ENCODE peak calls at places on chromosomes 3 and 15, in ten cellular contexts. C is HCT116; R is A549; K is endothelial cell; A is breast epithelium; L is SK-N-SH; W is H9; O is mucosa of descending colon; J is CD8-positive, alpha-beta T cell; F is AG04450. M is an unnamed sample.

GRCh38 chr15:63061971-63062370 is 19.4 kb downstream of the TPM1 start:
- DNase-seq in R (no peak), W (no peak), F (no peak), J (no peak), O (no peak), K (no peak), A (no peak), L (no peak), C (no peak), M (no peak)

GRCh38 chr3:125359700-125360099 is 15.4 kb downstream of the ZNF148 start:
- DNase-seq in L (peak; percentile 23), W (no peak), O (no peak), C (no peak), A (no peak), R (no peak), F (no peak), K (no peak), J (no peak), M (no peak)

GRCh38 chr15:84761534-84762190 is 13.3 kb downstream of the ZNF592 start:
- DNase-seq in A (no peak), R (no peak), K (no peak), J (no peak), W (no peak), L (peak; percentile 44), O (no peak), F (no peak), C (no peak), M (no peak)

GRCh38 chr3:113263020-113263419 is 51.7 kb downstream of the BOC start:
- DNase-seq in O (no peak), L (no peak), K (no peak), R (no peak), F (no peak), C (no peak), J (no peak), A (peak; percentile 89), W (no peak), M (no peak)

GRCh38 chr15:52924641-52925040 is 134.5 kb upstream of the ONECUT1 start:
- DNase-seq in F (no peak), O (no peak), A (no peak), W (no peak), C (no peak), L (no peak), R (no peak), J (no peak), K (no peak), M (no peak)

GRCh38 chr3:39808467-39809180 is 785 bp upstream of the MYRIP start:
- DNase-seq in W (peak; percentile 80), C (no peak), O (peak; percentile 36), K (peak; percentile 45), A (no peak), J (no peak), F (no peak), L (peak; percentile 40), R (no peak), M (no peak)

GRCh38 chr3:134327594-134327975 is 46.7 kb downstream of the AMOTL2 start:
- DNase-seq in L (no peak), O (no peak), A (no peak), F (no peak), R (peak; percentile 85), K (no peak), W (no peak), C (no peak), J (no peak), M (no peak)

GRCh38 chr3:186467969-186468368 is 76.2 kb downstream of the CRYGS start:
- DNase-seq in O (no peak), F (no peak), K (no peak), R (no peak), L (no peak), C (no peak), J (no peak), W (no peak), A (no peak), M (no peak)

GRCh38 chr3:189978753-189979152 is 141.9 kb downstream of the P3H2 start:
- DNase-seq in F (no peak), R (no peak), A (no peak), C (no peak), K (no peak), O (no peak), J (no peak), W (no peak), L (no peak), M (no peak)

GRCh38 chr15:81450721-81451120 is 76.7 kb upstream of the TMC3 start:
- DNase-seq in J (no peak), O (no peak), K (no peak), A (no peak), W (no peak), L (no peak), R (no peak), F (no peak), C (no peak), M (no peak)

DNA sequence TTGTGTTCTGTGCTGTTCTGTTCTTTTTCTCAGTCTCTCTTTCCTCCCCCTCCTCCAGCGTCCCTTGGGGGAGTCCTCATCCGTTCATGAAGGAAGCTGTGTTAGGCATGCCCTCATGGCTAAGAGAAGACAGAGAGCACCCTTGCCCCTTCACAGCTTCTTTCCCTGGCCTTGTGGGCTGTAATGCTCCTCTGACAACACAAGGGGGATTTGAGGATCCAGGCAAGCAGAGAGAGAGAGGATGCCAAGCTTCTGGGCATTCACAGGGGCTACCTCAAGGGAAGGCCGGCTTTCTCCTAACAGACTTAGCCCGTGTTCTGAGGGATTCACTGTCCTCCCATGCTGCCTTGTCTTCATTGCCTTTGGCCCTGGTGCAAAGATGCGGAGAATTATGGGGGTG is 389.5 kb downstream of the LRTM1 start:
- DNase-seq in K (peak; percentile 26), R (peak; percentile 1), W (peak; percentile 62), O (no peak), J (no peak), F (no peak), L (peak; percentile 38), C (no peak), A (no peak), M (no peak)
- TF ChIP-seq CTCF in K (peak; percentile 50), R (no peak), W (peak; percentile 71), O (no peak), J (no peak), F (no peak), L (no peak), C (no peak), A (no peak), M (no peak)

GRCh38 chr15:42591238-42591936 is 16.0 kb downstream of the STARD9 start:
- DNase-seq in F (no peak), C (no peak), A (no peak), J (no peak), R (peak; percentile 28), L (peak; percentile 33), K (no peak), W (no peak), O (peak; percentile 53), M (no peak)
- TF ChIP-seq CTCF in F (peak; percentile 33), C (peak; percentile 45), A (no peak), J (no peak), R (no peak), L (peak; percentile 45), K (no peak), W (peak; percentile 61), O (peak; percentile 42), M (peak; percentile 71)

GRCh38 chr3:54567949-54568348 is 359.9 kb downstream of the LRTM1 start:
- DNase-seq in R (no peak), F (no peak), L (no peak), A (no peak), C (no peak), O (no peak), W (no peak), K (no peak), J (no peak), M (no peak)

GRCh38 chr3:54563661-54564200 is 364.1 kb downstream of the LRTM1 start:
- DNase-seq in A (no peak), K (no peak), R (no peak), F (no peak), L (no peak), W (no peak), C (no peak), J (no peak), O (no peak), M (no peak)

GRCh38 chr3:54564374-54564925 is 363.4 kb downstream of the LRTM1 start:
- DNase-seq in C (no peak), J (no peak), A (no peak), K (no peak), F (no peak), L (no peak), R (no peak), O (no peak), W (no peak), M (no peak)

GRCh38 chr3:54570008-54570407 is 357.9 kb downstream of the LRTM1 start:
- DNase-seq in O (no peak), A (no peak), W (no peak), C (no peak), F (no peak), K (no peak), L (no peak), J (no peak), R (no peak), M (no peak)

DNA sequence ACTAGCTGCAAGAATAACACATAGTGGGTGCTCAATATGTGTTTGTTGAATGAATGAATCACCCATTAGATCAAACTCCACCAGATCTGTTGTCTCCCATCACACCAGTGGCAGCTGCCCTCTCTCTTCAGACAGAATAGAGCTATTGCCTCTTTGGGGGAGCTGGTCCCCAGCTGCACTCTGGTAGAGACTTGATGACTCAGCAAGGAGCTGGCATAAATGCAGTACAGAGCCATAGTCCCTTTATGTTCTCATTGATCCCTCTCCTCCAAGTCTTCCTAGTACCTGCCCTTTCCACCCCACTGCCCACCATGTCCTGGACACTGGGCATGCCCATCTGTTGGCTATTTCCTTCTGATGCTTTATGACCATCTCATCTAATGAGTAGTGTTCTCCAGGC is 361.9 kb downstream of the LRTM1 start:
- DNase-seq in R (no peak), W (no peak), K (no peak), L (no peak), O (no peak), A (no peak), C (no peak), J (no peak), F (no peak), M (no peak)
- TF ChIP-seq CTCF in R (no peak), W (no peak), K (no peak), L (no peak), O (no peak), A (no peak), C (no peak), J (no peak), F (no peak), M (no peak)

DNA sequence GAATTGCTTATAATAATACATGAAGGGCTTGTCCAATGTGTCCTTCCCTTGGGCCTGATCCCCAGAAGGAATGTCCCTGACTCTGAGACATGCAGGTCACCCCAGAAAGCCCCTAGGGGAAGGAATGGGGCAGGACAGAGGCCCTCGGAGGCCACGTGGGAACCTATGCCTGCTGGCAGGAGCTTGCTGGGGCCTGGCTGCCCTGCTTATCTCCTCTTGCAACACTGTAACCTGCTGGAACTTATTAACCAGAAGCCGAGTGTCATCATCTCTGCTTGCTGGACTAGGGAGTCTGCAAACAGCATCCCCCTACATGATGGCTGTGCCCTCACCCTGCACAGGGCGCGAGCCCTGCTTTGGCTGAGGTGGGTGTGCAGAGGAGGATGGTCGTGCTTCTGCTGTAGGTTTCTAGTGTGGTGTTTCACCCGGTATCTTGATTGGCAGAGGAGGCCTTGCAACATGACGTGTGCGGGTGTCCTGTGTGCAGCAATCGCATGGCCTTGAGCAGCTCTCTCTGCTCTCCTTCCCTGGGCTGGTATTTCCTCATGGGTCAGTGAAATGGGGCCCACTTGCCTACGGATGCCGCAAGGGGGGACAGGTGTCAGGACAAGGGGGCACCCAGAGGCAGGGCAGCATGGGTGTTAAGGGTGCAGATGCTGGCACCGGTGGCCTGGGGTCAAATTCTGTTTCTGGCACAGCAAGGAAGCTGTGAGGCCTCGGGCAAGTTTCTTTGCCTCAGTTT is 5.0 kb downstream of the CHST13 start:
- DNase-seq in O (no peak), L (peak; percentile 78), K (no peak), J (no peak), R (peak; percentile 48), C (no peak), F (no peak), A (no peak), W (no peak), M (peak; percentile 65)
- TF ChIP-seq CTCF in O (no peak), L (no peak), K (no peak), J (no peak), R (no peak), C (no peak), F (no peak), A (no peak), W (peak; percentile 31), M (no peak)

M was measured in chondrocyte.